ENCODE peak calls at places on chromosomes 6 and 20, in ten cellular contexts. Z is MM.1S; I is NCI-H2081; Y is mucosa of descending colon; G is T-helper 17 cell; T is WTC11; W is fibroblast of mammary gland; S is nephron progenitor cell; V is colonic mucosa; A is CD8-positive, alpha-beta T cell. C is an unnamed sample.
A peak's percentile ranks its signal among the peaks of the same experiment; 100 is the strongest.

GRCh38 chr6:53918854-53919253 is 124.0 kb downstream of the LRRC1 start:
- DNase-seq in S (no peak), I (no peak), V (no peak), G (no peak), T (no peak), A (no peak), Z (no peak), W (no peak), Y (no peak), C (no peak)

GRCh38 chr20:33167859-33168258 is at the start of gene BPIFA2:
- DNase-seq in T (no peak), V (no peak), Y (no peak), W (no peak), A (no peak), I (no peak), G (no peak), S (no peak), Z (no peak), C (no peak)

GRCh38 chr6:52497652-52498408 is 77.7 kb downstream of the EFHC1 start:
- DNase-seq in A (no peak), S (no peak), Z (peak; percentile 91), Y (no peak), W (peak; percentile 76), I (peak; percentile 68), V (no peak), T (no peak), G (no peak), C (no peak)

GRCh38 chr20:14673164-14673563 is 335.8 kb upstream of the FLRT3 start:
- DNase-seq in S (no peak), W (no peak), Z (no peak), I (no peak), A (no peak), Y (no peak), V (no peak), G (no peak), T (no peak), C (no peak)

GRCh38 chr6:167034056-167034455 is 34.9 kb downstream of the CEP43 start:
- DNase-seq in Z (no peak), W (no peak), S (no peak), G (no peak), Y (no peak), A (no peak), I (no peak), V (no peak), T (no peak), C (no peak)

GRCh38 chr20:45354423-45355208 is 6.4 kb upstream of the SDC4 start:
- DNase-seq in S (no peak), T (no peak), W (no peak), V (no peak), G (no peak), I (no peak), A (no peak), Z (no peak), Y (no peak), C (no peak)

GRCh38 chr6:41705329-41705995 is 29.9 kb downstream of the TFEB start:
- DNase-seq in S (no peak), Y (peak; percentile 60), G (no peak), I (peak; percentile 59), W (no peak), Z (no peak), A (no peak), V (no peak), T (no peak), C (no peak)

GRCh38 chr20:36153754-36154695 is 515 bp upstream of the EPB41L1 start:
- DNase-seq in V (peak; percentile 88), W (peak; percentile 39), Y (peak; percentile 82), S (peak; percentile 88), A (peak; percentile 22), G (no peak), Z (peak; percentile 62), I (peak; percentile 77), T (peak; percentile 78), C (no peak)

GRCh38 chr6:90160013-90160412 is 136.6 kb downstream of the BACH2 start:
- DNase-seq in I (peak; percentile 14), S (no peak), V (no peak), T (no peak), Y (no peak), A (no peak), G (no peak), Z (no peak), W (no peak), C (no peak)

GRCh38 chr20:55242853-55243252 is 762.5 kb downstream of the CBLN4 start:
- DNase-seq in Z (no peak), S (no peak), A (no peak), Y (no peak), G (no peak), T (no peak), W (no peak), I (no peak), V (no peak), C (no peak)

GRCh38 chr20:63520594-63520938 is at the start of gene PPDPF:
- DNase-seq in A (peak; percentile 82), Z (peak; percentile 77), S (peak; percentile 87), T (no peak), Y (peak; percentile 90), I (peak; percentile 62), W (peak; percentile 66), V (peak; percentile 84), G (peak; percentile 85), C (peak; percentile 72)

GRCh38 chr20:31845300-31845863 is at the start of gene FOXS1:
- DNase-seq in Y (no peak), W (no peak), V (no peak), I (no peak), Z (no peak), T (no peak), S (peak; percentile 65), G (no peak), A (no peak), C (no peak)

C was measured in NT2/D1.